ENCODE peak calls at places on chromosome 22, in four cellular contexts. N is HL-60, I is GM12878, R is K562. M is an unnamed sample.
A peak's percentile ranks its signal among the peaks of the same experiment; 100 is the strongest.

GRCh38 chr22:18065256-18065655 is 12.5 kb upstream of the PEX26 start:
- DNase-seq in N (no peak), I (no peak), R (no peak), M (no peak)

GRCh38 chr22:36022162-36022561 is 6.5 kb downstream of the RBFOX2 start:
- DNase-seq in N (no peak), I (no peak), R (no peak), M (no peak)

GRCh38 chr22:44839061-44839460 is 86.7 kb downstream of the ARHGAP8 start:
- DNase-seq in N (no peak), I (no peak), R (no peak), M (no peak)

GRCh38 chr22:27252282-27253049 is 549.1 kb downstream of the MN1 start:
- DNase-seq in N (no peak), I (no peak), R (no peak), M (no peak)

GRCh38 chr22:21698430-21699329 is 32.9 kb downstream of the PPIL2 start:
- DNase-seq in N (no peak), I (no peak), R (no peak), M (no peak)

GRCh38 chr22:23533771-23534191 is 46.3 kb downstream of the IGLL1 start:
- DNase-seq in N (no peak), I (no peak), R (peak; percentile 45), M (no peak)

GRCh38 chr22:17994424-17995108 is 29.8 kb downstream of the MICAL3 start:
- DNase-seq in N (no peak), I (no peak), R (no peak), M (no peak)

GRCh38 chr22:49828599-49828965 is 909 bp upstream of the BRD1 start:
- DNase-seq in N (no peak), I (no peak), R (no peak), M (no peak)

GRCh38 chr22:31044262-31044861 is 36.8 kb upstream of the SMTN start:
- DNase-seq in N (no peak), I (no peak), R (no peak), M (no peak)

GRCh38 chr22:23984430-23984829 is 4.5 kb downstream of the GSTT2 start:
- DNase-seq in N (peak; percentile 40), I (no peak), R (no peak), M (no peak)

GRCh38 chr22:21755855-21756284 is 20.3 kb upstream of the YPEL1 start:
- DNase-seq in N (no peak), I (peak; percentile 57), R (peak; percentile 97), M (no peak)

GRCh38 chr22:17265649-17266248 is 46.5 kb upstream of the ADA2 start:
- DNase-seq in N (no peak), I (no peak), R (no peak), M (no peak)

GRCh38 chr22:21013742-21014201 is 1.2 kb upstream of the P2RX6 start:
- DNase-seq in N (no peak), I (no peak), R (no peak), M (no peak)

GRCh38 chr22:25780673-25781072 is 38.7 kb downstream of the MYO18B start:
- DNase-seq in N (no peak), I (no peak), R (no peak), M (no peak)

GRCh38 chr22:50190182-50190951 is 4.7 kb downstream of the TRABD start:
- DNase-seq in N (peak; percentile 95), I (peak; percentile 76), R (peak; percentile 87), M (peak; percentile 78)

GRCh38 chr22:49297286-49297870 is 530.3 kb downstream of the BRD1 start:
- DNase-seq in N (no peak), I (no peak), R (no peak), M (no peak)

GRCh38 chr22:43128116-43128515 is 15.1 kb downstream of the MCAT start:
- DNase-seq in N (peak; percentile 79), I (no peak), R (no peak), M (no peak)

GRCh38 chr22:36334081-36334831 is 53.5 kb downstream of the MYH9 start:
- DNase-seq in N (peak; percentile 86), I (no peak), R (peak; percentile 82), M (no peak)

GRCh38 chr22:23820748-23821211 is 18.0 kb downstream of the DERL3 start:
- DNase-seq in N (no peak), I (no peak), R (no peak), M (no peak)

GRCh38 chr22:45916515-45916914 is 60.4 kb downstream of the WNT7B start:
- DNase-seq in N (no peak), I (no peak), R (no peak), M (no peak)
- TF ChIP-seq SPI1 in N (no peak), I (no peak), R (no peak), M (no peak)

DNA sequence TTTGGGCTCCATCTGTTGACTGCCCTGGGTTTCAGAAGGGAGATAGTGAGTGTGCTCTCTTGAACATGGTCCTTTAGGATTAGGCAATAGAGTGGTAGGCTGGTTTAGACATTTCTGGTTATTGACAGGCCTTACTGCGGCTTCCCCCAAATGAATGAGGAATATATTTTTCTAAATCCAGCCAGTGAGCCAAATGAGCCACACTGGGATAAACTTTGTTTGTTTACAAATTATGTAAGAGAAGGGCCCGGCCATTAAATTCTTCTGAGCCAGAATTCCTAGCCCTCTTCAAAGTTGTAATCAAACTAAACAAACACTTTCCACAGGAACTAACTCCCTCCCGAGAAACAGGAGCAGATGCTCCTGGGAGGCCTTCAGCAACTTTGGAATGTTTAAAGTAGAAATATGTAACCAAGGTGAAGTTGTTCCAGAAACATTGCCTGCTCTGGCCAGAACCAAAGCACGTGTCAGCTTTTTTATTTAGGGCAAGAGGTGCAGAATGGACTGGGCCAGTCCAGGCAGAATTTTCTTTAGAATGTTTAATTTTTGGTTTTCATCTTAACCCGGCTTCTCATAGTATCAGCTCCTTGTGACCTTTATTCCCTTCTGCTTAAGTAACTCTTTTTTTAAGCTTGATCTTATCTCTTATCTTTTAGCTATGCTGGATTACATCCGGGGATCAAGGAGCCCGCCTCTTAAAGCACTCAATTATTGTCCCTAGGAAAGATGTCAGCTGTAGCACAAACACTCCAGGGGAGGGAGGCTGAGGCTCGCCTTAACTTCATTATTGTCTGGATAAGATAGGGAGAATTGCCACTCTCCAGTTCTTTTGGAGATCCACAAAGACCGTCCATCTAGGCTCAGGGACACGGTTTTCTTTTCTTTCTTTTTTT is 28.7 kb downstream of the ZNRF3 start:
- DNase-seq in N (no peak), I (no peak), R (no peak), M (no peak)
- TF ChIP-seq SPI1 in N (no peak), I (no peak), R (no peak), M (no peak)

GRCh38 chr22:46583571-46583970 is 36.6 kb upstream of the GRAMD4 start:
- DNase-seq in N (no peak), I (no peak), R (no peak), M (no peak)

GRCh38 chr22:46586123-46586519 is 34.1 kb upstream of the GRAMD4 start:
- DNase-seq in N (no peak), I (no peak), R (no peak), M (no peak)

GRCh38 chr22:46582281-46582811 is 37.8 kb upstream of the GRAMD4 start:
- DNase-seq in N (no peak), I (no peak), R (no peak), M (no peak)

GRCh38 chr22:46585340-46586122 is 34.7 kb upstream of the GRAMD4 start:
- DNase-seq in N (no peak), I (no peak), R (no peak), M (no peak)

DNA sequence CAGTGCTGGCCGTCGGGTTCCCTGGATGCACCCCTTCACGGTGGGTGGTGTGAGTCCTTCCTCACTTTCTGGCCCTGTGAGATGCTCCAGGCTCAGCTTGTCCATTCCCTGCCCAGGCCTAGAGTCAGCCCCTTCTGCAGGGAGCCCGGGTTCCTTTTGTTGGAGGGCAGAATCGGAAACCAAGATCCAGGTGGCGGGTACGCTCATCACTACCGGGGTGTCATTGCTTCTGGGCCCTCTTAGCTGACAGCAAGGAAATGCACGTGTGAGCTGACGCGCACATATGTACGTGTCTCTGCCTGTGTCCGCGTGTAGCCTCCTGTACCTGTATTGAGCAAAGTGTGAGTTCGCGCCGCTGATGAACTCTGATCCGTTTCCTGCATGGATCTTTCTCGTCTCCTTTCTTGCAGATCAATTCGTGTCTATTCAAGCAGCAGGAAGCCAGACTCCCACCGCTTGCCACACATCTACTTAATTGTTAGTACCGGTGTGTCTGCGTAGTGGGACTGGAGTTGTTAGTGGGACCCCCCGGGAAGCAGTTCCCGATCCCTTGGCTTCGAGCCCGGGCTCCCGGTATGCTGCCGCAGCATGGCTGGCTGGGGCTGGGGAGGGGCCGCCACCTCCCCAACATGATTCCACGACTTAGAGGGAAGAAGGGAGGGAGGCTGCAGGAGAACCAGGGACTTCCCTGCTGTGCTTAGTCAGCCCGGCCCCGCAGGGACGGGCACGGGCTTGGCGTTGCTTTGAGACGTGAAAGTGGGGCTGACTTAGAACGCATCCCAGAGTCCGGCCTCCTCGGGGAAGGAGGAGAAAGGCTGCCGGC is 35.9 kb upstream of the GRAMD4 start:
- DNase-seq in N (no peak), I (no peak), R (no peak), M (no peak)
- TF ChIP-seq SPI1 in N (no peak), I (no peak), R (no peak), M (no peak)

GRCh38 chr22:40928657-40929056 is 22.5 kb upstream of the RBX1 start:
- DNase-seq in N (no peak), I (no peak), R (peak; percentile 10), M (no peak)

GRCh38 chr22:40919446-40919845 is 31.7 kb upstream of the RBX1 start:
- DNase-seq in N (no peak), I (no peak), R (no peak), M (no peak)

GRCh38 chr22:40920526-40920925 is 30.7 kb upstream of the RBX1 start:
- DNase-seq in N (no peak), I (no peak), R (no peak), M (no peak)

DNA sequence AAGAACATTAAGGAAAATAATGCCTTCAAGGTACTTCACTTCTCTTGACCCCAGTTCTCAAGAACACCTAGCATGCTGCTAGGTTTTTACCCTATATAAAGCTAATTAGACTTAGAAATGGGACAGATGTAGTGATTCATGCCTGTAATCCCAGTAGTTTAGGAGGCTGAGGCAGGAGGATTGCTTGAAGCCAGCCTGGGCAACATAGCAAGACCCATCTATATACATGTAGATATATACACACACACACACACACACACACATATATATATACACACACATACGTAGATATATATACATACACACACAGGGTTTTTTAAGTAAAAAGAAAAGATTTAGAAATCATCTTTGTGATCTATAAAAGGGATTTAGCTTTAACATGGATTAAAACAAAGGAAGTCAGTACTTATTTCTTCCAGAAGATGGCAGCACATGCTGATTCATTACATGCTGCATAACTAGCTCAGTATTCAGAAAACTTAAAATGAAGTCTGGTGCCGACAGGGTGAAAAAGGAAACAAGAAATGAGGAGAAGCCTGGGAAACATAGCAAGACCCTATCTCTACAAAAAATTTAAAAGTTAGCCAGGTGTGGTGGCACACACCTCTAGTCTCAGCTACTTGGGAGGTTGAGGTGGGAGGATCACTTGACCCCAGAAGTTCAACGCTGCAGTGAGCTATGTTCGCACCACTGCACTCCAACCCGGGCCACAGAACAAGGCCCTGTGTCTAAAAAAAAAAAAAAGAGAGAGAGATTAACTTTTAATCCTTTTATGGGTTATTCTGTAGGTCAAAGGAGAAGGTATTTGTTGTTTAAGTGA is 28.5 kb upstream of the RBX1 start:
- DNase-seq in N (peak; percentile 53), I (peak; percentile 47), R (peak; percentile 17), M (peak; percentile 14)
- TF ChIP-seq SPI1 in N (no peak), I (no peak), R (no peak), M (no peak)

DNA sequence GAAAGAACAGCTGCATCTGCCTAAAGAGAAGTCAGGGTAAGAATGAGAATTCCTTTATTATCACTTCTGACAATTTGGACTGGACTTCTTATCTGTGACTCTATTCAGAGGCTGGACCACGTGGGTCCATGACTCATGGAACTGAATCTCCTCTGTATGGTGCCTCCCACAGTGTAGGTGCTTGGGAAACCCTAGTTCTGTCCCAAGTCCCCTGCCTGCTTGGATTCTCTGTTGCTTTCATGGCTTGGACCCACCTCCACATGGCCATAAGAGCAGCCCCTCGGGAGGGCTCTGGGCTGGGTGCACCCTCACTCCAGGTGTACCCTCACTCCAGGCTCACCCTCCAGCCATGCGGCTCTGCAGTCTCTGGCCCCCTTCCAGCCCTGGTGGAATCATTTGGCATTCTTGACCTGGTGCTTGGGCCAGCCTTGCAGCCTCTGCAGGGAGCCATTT is 153.4 kb downstream of the CACNA1I start:
- DNase-seq in N (no peak), I (no peak), R (peak; percentile 84), M (peak; percentile 5)
- TF ChIP-seq SPI1 in N (no peak), I (no peak), R (no peak), M (no peak)